ENCODE peak calls at places on chromosomes 16 and 17, in ten cellular contexts. W is CD8-positive, alpha-beta T cell; Q is A673; F is pancreas; X is lung; Z is upper lobe of left lung; L is cardiac muscle cell; U is neural progenitor cell; J is CD4-positive, alpha-beta memory T cell; H is lower lobe of right lung. D is an unnamed sample.

GRCh38 chr16:82187829-82188228 is 17.8 kb upstream of the MPHOSPH6 start:
- DNase-seq in F (no peak), Q (no peak), H (no peak), U (no peak), L (no peak), X (no peak), J (no peak), W (no peak), Z (no peak), D (no peak)

GRCh38 chr16:23274968-23275367 is 27.1 kb upstream of the SCNN1B start:
- DNase-seq in Z (no peak), X (no peak), U (peak; percentile 19), W (no peak), Q (peak; percentile 38), J (no peak), H (no peak), L (no peak), F (no peak), D (no peak)

GRCh38 chr16:89828199-89828869 is at the start of gene SPIRE2:
- DNase-seq in Q (peak; percentile 77), X (peak; percentile 56), J (peak; percentile 75), Z (peak; percentile 71), H (peak; percentile 81), F (peak; percentile 84), W (peak; percentile 72), U (peak; percentile 96), L (peak; percentile 94), D (no peak)

GRCh38 chr16:84786605-84787302 is 33.0 kb upstream of the CRISPLD2 start:
- DNase-seq in X (no peak), Q (no peak), H (no peak), W (no peak), L (no peak), J (no peak), U (no peak), F (peak; percentile 41), Z (no peak), D (peak; percentile 55)

GRCh38 chr16:87295661-87296531 is 21.3 kb downstream of the C16orf95 start:
- DNase-seq in U (no peak), F (no peak), J (no peak), H (no peak), L (no peak), Z (no peak), X (no peak), W (no peak), Q (no peak), D (no peak)

GRCh38 chr17:37191219-37191618 is 184.6 kb upstream of the C17orf78 start:
- DNase-seq in L (no peak), U (no peak), X (no peak), F (no peak), H (no peak), Q (no peak), J (no peak), Z (no peak), W (no peak), D (no peak)

GRCh38 chr16:19431636-19432340 is 14.1 kb downstream of the TMC5 start:
- DNase-seq in J (no peak), Z (peak; percentile 35), U (no peak), L (no peak), F (no peak), Q (no peak), W (no peak), H (no peak), X (no peak), D (no peak)

GRCh38 chr17:16908282-16908681 is 63.6 kb downstream of the TNFRSF13B start:
- DNase-seq in J (no peak), H (no peak), L (no peak), Q (no peak), W (no peak), Z (no peak), F (no peak), U (no peak), X (no peak), D (no peak)

GRCh38 chr17:28978016-28978415 is 26.7 kb upstream of the PHF12 start:
- DNase-seq in W (no peak), F (no peak), L (no peak), Q (no peak), U (no peak), H (no peak), X (no peak), Z (no peak), J (no peak), D (no peak)

GRCh38 chr17:33436321-33436720 is 143.2 kb upstream of the ASIC2 start:
- DNase-seq in Z (no peak), X (no peak), Q (no peak), J (no peak), L (no peak), U (no peak), H (no peak), W (no peak), F (no peak), D (no peak)

GRCh38 chr17:21573961-21574610 is 118.2 kb upstream of the KCNJ18 start:
- DNase-seq in J (peak; percentile 55), Z (no peak), L (no peak), U (no peak), Q (peak; percentile 58), F (peak; percentile 68), H (peak; percentile 66), W (peak; percentile 39), X (no peak), D (no peak)

GRCh38 chr17:59372138-59372751 is 40.8 kb downstream of the YPEL2 start:
- DNase-seq in H (no peak), U (no peak), Z (peak; percentile 63), L (peak; percentile 58), Q (no peak), X (peak; percentile 59), F (peak; percentile 29), W (no peak), J (no peak), D (no peak)

GRCh38 chr17:80755650-80756405 is 211.2 kb downstream of the RPTOR start:
- DNase-seq in W (no peak), Z (no peak), X (no peak), U (no peak), J (no peak), L (no peak), F (no peak), Q (no peak), H (no peak), D (no peak)

GRCh38 chr17:27531469-27531948 is 75.3 kb downstream of the KSR1 start:
- DNase-seq in L (no peak), X (no peak), J (no peak), W (no peak), Q (no peak), F (no peak), Z (peak; percentile 59), U (no peak), H (no peak), D (no peak)
- H3K27ac ChIP-seq in L (no peak overlapping the region), X (peak overlapping the region; percentile 90), J (no peak overlapping the region), W (no peak overlapping the region), Q (no peak overlapping the region), F (peak overlapping the region; percentile 77), Z (peak overlapping the region; percentile 68), U (no peak overlapping the region), H (peak overlapping the region; percentile 82), D (no peak overlapping the region)

GRCh38 chr17:5565808-5566207 is 18.5 kb downstream of the NLRP1 start:
- DNase-seq in Z (no peak), W (no peak), U (no peak), L (no peak), H (no peak), Q (no peak), J (no peak), X (no peak), F (no peak), D (no peak)
- H3K36me3 ChIP-seq in Z (no peaks in the 10 kb centered on the region), W (peaks cover 12% of the 10 kb centered on the region), U (no peaks in the 10 kb centered on the region), L (no peaks in the 10 kb centered on the region), H (peaks cover 15% of the 10 kb centered on the region), Q (no peaks in the 10 kb centered on the region), J (peaks cover 32% of the 10 kb centered on the region), X (peaks cover 2% of the 10 kb centered on the region), F (no peaks in the 10 kb centered on the region), D (peaks cover 2% of the 10 kb centered on the region)

GRCh38 chr16:1334739-1335138 is 1.3 kb downstream of the BAIAP3 start:
- DNase-seq in J (no peak), L (no peak), Z (no peak), X (no peak), Q (no peak), U (no peak), W (no peak), H (no peak), F (no peak), D (no peak)

GRCh38 chr16:1333854-1334719 is 642 bp downstream of the BAIAP3 start:
- DNase-seq in J (no peak), L (no peak), F (no peak), U (peak; percentile 54), W (no peak), X (no peak), Q (no peak), H (no peak), Z (no peak), D (no peak)

GRCh38 chr16:1335996-1336395 is 2.6 kb downstream of the BAIAP3 start:
- DNase-seq in H (no peak), J (no peak), U (peak; percentile 83), L (no peak), Q (peak; percentile 56), X (no peak), F (no peak), W (no peak), Z (no peak), D (no peak)

GRCh38 chr16:1336619-1337018 is 3.2 kb downstream of the BAIAP3 start:
- DNase-seq in Z (no peak), H (no peak), F (no peak), Q (no peak), J (no peak), L (no peak), U (no peak), X (no peak), W (no peak), D (no peak)

GRCh38 chr16:1335211-1335971 is 1.9 kb downstream of the BAIAP3 start:
- DNase-seq in Z (no peak), J (no peak), F (no peak), Q (no peak), L (no peak), U (no peak), X (no peak), W (no peak), H (no peak), D (no peak)
- H3K27me3 ChIP-seq in Z (peaks cover 16% of the 10 kb centered on the region), J (peaks cover 17% of the 10 kb centered on the region), F (peaks cover 11% of the 10 kb centered on the region), Q (peaks cover 56% of the 10 kb centered on the region), L (peaks cover 85% of the 10 kb centered on the region), U (peaks cover 99% of the 10 kb centered on the region), X (no peaks in the 10 kb centered on the region), W (peaks cover 37% of the 10 kb centered on the region), H (peaks cover 42% of the 10 kb centered on the region), D (peaks cover 84% of the 10 kb centered on the region)

GRCh38 chr17:69144621-69145255 is 3.0 kb upstream of the ABCA6 start:
- DNase-seq in J (no peak), U (no peak), X (no peak), Q (no peak), Z (no peak), H (no peak), W (no peak), F (no peak), L (no peak), D (no peak)
- H3K27ac ChIP-seq in J (no peak overlapping the region), U (no peak overlapping the region), X (no peak overlapping the region), Q (no peak overlapping the region), Z (no peak overlapping the region), H (no peak overlapping the region), W (no peak overlapping the region), F (no peak overlapping the region), L (no peak overlapping the region), D (no peak overlapping the region)